ENCODE peak calls at places on chromosomes 1 and 21, in nine cellular contexts. One of them, this sample, is unnamed.
A peak's percentile ranks its signal among the peaks of the same experiment; 100 is the strongest.

GRCh38 chr1:201444792-201445191 is 23.3 kb upstream of the TNNI1 start:
- DNase-seq in lung: no peak
- DNase-seq in RCC 7860: no peak
- DNase-seq in nephron progenitor cell: no peak
- DNase-seq in activated T-cell treated with anti-CD3 and anti-CD28 coated beads, Interleukin-2, amount 50 U/mL, for 72 hours: no peak
- DNase-seq in brain pericyte: no peak
- DNase-seq in adipocyte: no peak
- DNase-seq in endothelial cell: no peak
- DNase-seq in COR-L47: no peak
- DNase-seq in this sample: no peak

GRCh38 chr1:196546272-196547245 is 61.7 kb downstream of the KCNT2 start:
- DNase-seq in lung: no peak
- DNase-seq in endothelial cell: no peak
- DNase-seq in activated T-cell treated with anti-CD3 and anti-CD28 coated beads, Interleukin-2, amount 50 U/mL, for 72 hours: no peak
- DNase-seq in RCC 7860: no peak
- DNase-seq in COR-L47: no peak
- DNase-seq in brain pericyte: no peak
- DNase-seq in nephron progenitor cell: no peak
- DNase-seq in adipocyte: peak; percentile 42
- DNase-seq in this sample: no peak

GRCh38 chr1:176996455-176997090 is 167.9 kb downstream of the ASTN1 start:
- DNase-seq in brain pericyte: no peak
- DNase-seq in lung: no peak
- DNase-seq in activated T-cell treated with anti-CD3 and anti-CD28 coated beads, Interleukin-2, amount 50 U/mL, for 72 hours: no peak
- DNase-seq in RCC 7860: no peak
- DNase-seq in COR-L47: peak; percentile 60
- DNase-seq in nephron progenitor cell: peak; percentile 37
- DNase-seq in endothelial cell: no peak
- DNase-seq in adipocyte: no peak
- DNase-seq in this sample: no peak

GRCh38 chr1:101756411-101756810 is 240.3 kb downstream of the OLFM3 start:
- DNase-seq in brain pericyte: no peak
- DNase-seq in adipocyte: no peak
- DNase-seq in activated T-cell treated with anti-CD3 and anti-CD28 coated beads, Interleukin-2, amount 50 U/mL, for 72 hours: no peak
- DNase-seq in endothelial cell: no peak
- DNase-seq in COR-L47: no peak
- DNase-seq in lung: no peak
- DNase-seq in RCC 7860: no peak
- DNase-seq in nephron progenitor cell: no peak
- DNase-seq in this sample: no peak

GRCh38 chr1:178196631-178197030 is 102.7 kb downstream of the RASAL2 start:
- DNase-seq in activated T-cell treated with anti-CD3 and anti-CD28 coated beads, Interleukin-2, amount 50 U/mL, for 72 hours: no peak
- DNase-seq in brain pericyte: no peak
- DNase-seq in RCC 7860: peak; percentile 44
- DNase-seq in endothelial cell: no peak
- DNase-seq in COR-L47: no peak
- DNase-seq in nephron progenitor cell: no peak
- DNase-seq in adipocyte: no peak
- DNase-seq in lung: no peak
- DNase-seq in this sample: no peak

GRCh38 chr1:106584663-106585062 is 471.8 kb upstream of the PRMT6 start:
- DNase-seq in nephron progenitor cell: no peak
- DNase-seq in RCC 7860: no peak
- DNase-seq in brain pericyte: no peak
- DNase-seq in adipocyte: no peak
- DNase-seq in COR-L47: no peak
- DNase-seq in lung: no peak
- DNase-seq in endothelial cell: no peak
- DNase-seq in activated T-cell treated with anti-CD3 and anti-CD28 coated beads, Interleukin-2, amount 50 U/mL, for 72 hours: no peak
- DNase-seq in this sample: no peak

GRCh38 chr1:218330043-218330623 is 15.0 kb upstream of the TGFB2 start:
- DNase-seq in nephron progenitor cell: no peak
- DNase-seq in RCC 7860: peak; percentile 53
- DNase-seq in endothelial cell: no peak
- DNase-seq in activated T-cell treated with anti-CD3 and anti-CD28 coated beads, Interleukin-2, amount 50 U/mL, for 72 hours: no peak
- DNase-seq in lung: no peak
- DNase-seq in adipocyte: peak; percentile 69
- DNase-seq in COR-L47: no peak
- DNase-seq in brain pericyte: no peak
- DNase-seq in this sample: peak; percentile 9

GRCh38 chr1:35443768-35444518 is 113.3 kb downstream of the KIAA0319L start:
- DNase-seq in nephron progenitor cell: no peak
- DNase-seq in adipocyte: no peak
- DNase-seq in brain pericyte: no peak
- DNase-seq in RCC 7860: no peak
- DNase-seq in lung: no peak
- DNase-seq in activated T-cell treated with anti-CD3 and anti-CD28 coated beads, Interleukin-2, amount 50 U/mL, for 72 hours: no peak
- DNase-seq in endothelial cell: no peak
- DNase-seq in COR-L47: no peak
- DNase-seq in this sample: no peak

GRCh38 chr1:230084408-230085177 is 17.6 kb downstream of the GALNT2 start:
- DNase-seq in COR-L47: no peak
- DNase-seq in brain pericyte: peak; percentile 86
- DNase-seq in nephron progenitor cell: no peak
- DNase-seq in endothelial cell: no peak
- DNase-seq in activated T-cell treated with anti-CD3 and anti-CD28 coated beads, Interleukin-2, amount 50 U/mL, for 72 hours: peak; percentile 83
- DNase-seq in lung: peak; percentile 54
- DNase-seq in adipocyte: peak; percentile 97
- DNase-seq in RCC 7860: peak; percentile 99
- DNase-seq in this sample: no peak

GRCh38 chr1:244735404-244735803 is 82.5 kb downstream of the DESI2 start:
- DNase-seq in activated T-cell treated with anti-CD3 and anti-CD28 coated beads, Interleukin-2, amount 50 U/mL, for 72 hours: no peak
- DNase-seq in COR-L47: no peak
- DNase-seq in RCC 7860: no peak
- DNase-seq in adipocyte: no peak
- DNase-seq in lung: no peak
- DNase-seq in endothelial cell: no peak
- DNase-seq in nephron progenitor cell: no peak
- DNase-seq in brain pericyte: no peak
- DNase-seq in this sample: no peak

GRCh38 chr1:118958140-118958539 is 30.0 kb downstream of the TBX15 start:
- DNase-seq in COR-L47: no peak
- DNase-seq in endothelial cell: no peak
- DNase-seq in activated T-cell treated with anti-CD3 and anti-CD28 coated beads, Interleukin-2, amount 50 U/mL, for 72 hours: no peak
- DNase-seq in RCC 7860: no peak
- DNase-seq in brain pericyte: no peak
- DNase-seq in lung: no peak
- DNase-seq in nephron progenitor cell: no peak
- DNase-seq in adipocyte: no peak
- DNase-seq in this sample: no peak

GRCh38 chr21:41479686-41480085 is 28.3 kb downstream of the TMPRSS2 start:
- DNase-seq in endothelial cell: no peak
- DNase-seq in nephron progenitor cell: no peak
- DNase-seq in lung: no peak
- DNase-seq in activated T-cell treated with anti-CD3 and anti-CD28 coated beads, Interleukin-2, amount 50 U/mL, for 72 hours: no peak
- DNase-seq in brain pericyte: no peak
- DNase-seq in COR-L47: no peak
- DNase-seq in adipocyte: no peak
- DNase-seq in RCC 7860: no peak
- DNase-seq in this sample: no peak

GRCh38 chr1:29513357-29513756 is 277.0 kb downstream of the PTPRU start:
- DNase-seq in RCC 7860: peak; percentile 54
- DNase-seq in endothelial cell: peak; percentile 45
- DNase-seq in activated T-cell treated with anti-CD3 and anti-CD28 coated beads, Interleukin-2, amount 50 U/mL, for 72 hours: peak; percentile 4
- DNase-seq in nephron progenitor cell: peak; percentile 37
- DNase-seq in brain pericyte: no peak
- DNase-seq in lung: peak; percentile 49
- DNase-seq in COR-L47: peak; percentile 65
- DNase-seq in adipocyte: peak; percentile 66
- DNase-seq in this sample: peak; percentile 58